ENCODE peak calls at places on chromosomes 3 and 15, in nine cellular contexts. One of them, this sample, is unnamed.

GRCh38 chr15:42102646-42103235 is 8.4 kb upstream of the PLA2G4D start:
- DNase-seq in GM23338: no peak
- DNase-seq in A549: no peak
- DNase-seq in HepG2: no peak
- DNase-seq in SK-N-SH: no peak
- DNase-seq in HCT116: no peak
- DNase-seq in GM12878: no peak
- DNase-seq in HL-60: no peak
- DNase-seq in K562: no peak
- DNase-seq in this sample: no peak

GRCh38 chr3:106589306-106589942 is 720.6 kb upstream of the CBLB start:
- DNase-seq in GM23338: no peak
- DNase-seq in A549: no peak
- DNase-seq in HepG2: no peak
- DNase-seq in SK-N-SH: no peak
- DNase-seq in HCT116: no peak
- DNase-seq in GM12878: no peak
- DNase-seq in HL-60: no peak
- DNase-seq in K562: no peak
- DNase-seq in this sample: no peak

GRCh38 chr3:177615015-177615414 is 417.7 kb upstream of the TBL1XR1 start:
- DNase-seq in GM23338: no peak
- DNase-seq in A549: peak; percentile 81
- DNase-seq in HepG2: peak; percentile 82
- DNase-seq in SK-N-SH: no peak
- DNase-seq in HCT116: no peak
- DNase-seq in GM12878: no peak
- DNase-seq in HL-60: peak; percentile 27
- DNase-seq in K562: peak; percentile 76
- DNase-seq in this sample: no peak

GRCh38 chr3:83968386-83968785 is 990.4 kb upstream of the CADM2 start:
- DNase-seq in GM23338: no peak
- DNase-seq in A549: peak; percentile 23
- DNase-seq in HepG2: no peak
- DNase-seq in SK-N-SH: no peak
- DNase-seq in HCT116: no peak
- DNase-seq in GM12878: no peak
- DNase-seq in HL-60: no peak
- DNase-seq in K562: no peak
- DNase-seq in this sample: no peak

GRCh38 chr3:135992072-135992471 is 26.5 kb downstream of the PPP2R3A start:
- DNase-seq in GM23338: no peak
- DNase-seq in A549: no peak
- DNase-seq in HepG2: no peak
- DNase-seq in SK-N-SH: no peak
- DNase-seq in HCT116: peak; percentile 40
- DNase-seq in GM12878: no peak
- DNase-seq in HL-60: no peak
- DNase-seq in K562: no peak
- DNase-seq in this sample: peak; percentile 50

GRCh38 chr3:18740631-18741583 is 315.8 kb upstream of the SATB1 start:
- DNase-seq in GM23338: no peak
- DNase-seq in A549: no peak
- DNase-seq in HepG2: no peak
- DNase-seq in SK-N-SH: no peak
- DNase-seq in HCT116: no peak
- DNase-seq in GM12878: peak; percentile 61
- DNase-seq in HL-60: peak; percentile 41
- DNase-seq in K562: no peak
- DNase-seq in this sample: no peak

GRCh38 chr3:24100694-24101402 is 155.8 kb downstream of the NR1D2 start:
- DNase-seq in GM23338: no peak
- DNase-seq in A549: peak; percentile 47
- DNase-seq in HepG2: peak; percentile 50
- DNase-seq in SK-N-SH: no peak
- DNase-seq in HCT116: no peak
- DNase-seq in GM12878: no peak
- DNase-seq in HL-60: no peak
- DNase-seq in K562: no peak
- DNase-seq in this sample: no peak

GRCh38 chr3:170714151-170714550 is 128.3 kb upstream of the SLC7A14 start:
- DNase-seq in GM23338: no peak
- DNase-seq in A549: no peak
- DNase-seq in HepG2: no peak
- DNase-seq in SK-N-SH: no peak
- DNase-seq in HCT116: no peak
- DNase-seq in GM12878: no peak
- DNase-seq in HL-60: no peak
- DNase-seq in K562: no peak
- DNase-seq in this sample: no peak

GRCh38 chr15:32952901-32953889 is 235.4 kb downstream of the GREM1 start:
- DNase-seq in GM23338: peak; percentile 53
- DNase-seq in A549: no peak
- DNase-seq in HepG2: no peak
- DNase-seq in SK-N-SH: no peak
- DNase-seq in HCT116: no peak
- DNase-seq in GM12878: no peak
- DNase-seq in HL-60: no peak
- DNase-seq in K562: no peak
- DNase-seq in this sample: no peak

GRCh38 chr3:196280689-196281463 is 6.7 kb downstream of the PCYT1A start:
- DNase-seq in GM23338: no peak
- DNase-seq in A549: no peak
- DNase-seq in HepG2: no peak
- DNase-seq in SK-N-SH: no peak
- DNase-seq in HCT116: no peak
- DNase-seq in GM12878: no peak
- DNase-seq in HL-60: no peak
- DNase-seq in K562: no peak
- DNase-seq in this sample: no peak

GRCh38 chr15:65877752-65878151 is 8.5 kb downstream of the RAB11A start:
- DNase-seq in GM23338: no peak
- DNase-seq in A549: no peak
- DNase-seq in HepG2: no peak
- DNase-seq in SK-N-SH: no peak
- DNase-seq in HCT116: no peak
- DNase-seq in GM12878: no peak
- DNase-seq in HL-60: no peak
- DNase-seq in K562: no peak
- DNase-seq in this sample: no peak

GRCh38 chr3:40237892-40238571 is 71.5 kb upstream of the EIF1B start:
- DNase-seq in GM23338: peak; percentile 73
- DNase-seq in A549: peak; percentile 5
- DNase-seq in HepG2: no peak
- DNase-seq in SK-N-SH: peak; percentile 32
- DNase-seq in HCT116: no peak
- DNase-seq in GM12878: no peak
- DNase-seq in HL-60: no peak
- DNase-seq in K562: no peak
- DNase-seq in this sample: no peak

DNA sequence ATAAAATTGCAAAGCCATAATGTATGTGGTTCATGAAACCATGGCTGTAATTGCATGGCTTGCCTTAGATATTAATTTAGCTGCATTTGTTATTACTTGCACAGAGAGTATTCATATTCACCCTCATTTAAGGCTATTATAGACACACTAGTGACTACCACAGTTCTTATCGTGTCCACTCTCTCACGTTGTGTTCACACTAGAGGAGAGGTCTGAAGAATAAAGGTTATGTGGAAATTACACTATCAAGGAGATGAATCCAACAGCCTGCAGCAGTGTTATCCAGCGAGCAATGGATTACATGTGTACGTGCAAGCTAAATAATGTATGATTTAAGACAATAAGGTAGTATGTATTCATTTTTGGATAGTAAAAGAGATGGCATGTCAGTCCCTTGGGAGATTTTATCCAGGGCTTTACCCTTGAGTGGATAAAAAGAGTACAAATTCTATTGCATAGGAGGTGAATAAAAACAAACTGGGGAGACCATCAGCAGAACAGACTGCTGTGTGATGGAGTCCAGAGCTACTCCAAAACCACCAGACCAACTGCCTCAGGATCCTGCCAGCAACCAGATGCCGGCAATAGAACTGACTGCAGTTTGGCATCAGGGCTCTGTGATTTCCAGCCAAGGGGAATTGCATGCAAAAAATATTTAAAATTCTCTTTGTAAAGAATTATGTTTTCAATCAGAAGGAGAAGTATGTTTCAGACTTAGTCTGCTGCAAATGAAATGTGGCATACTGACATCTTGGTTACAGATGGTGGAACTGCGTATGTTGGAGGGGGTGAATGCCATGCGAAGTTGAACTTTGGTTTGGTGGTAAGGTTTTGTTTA is 146.6 kb downstream of the RBMS3 start:
- DNase-seq in GM23338: no peak
- DNase-seq in A549: no peak
- DNase-seq in HepG2: no peak
- DNase-seq in SK-N-SH: peak; percentile 53
- DNase-seq in HCT116: no peak
- DNase-seq in GM12878: no peak
- DNase-seq in HL-60: no peak
- DNase-seq in K562: no peak
- DNase-seq in this sample: no peak
- TF ChIP-seq REST in GM23338: no peak
- TF ChIP-seq REST in A549: no peak
- TF ChIP-seq REST in HepG2: no peak
- TF ChIP-seq REST in SK-N-SH: no peak
- TF ChIP-seq REST in HCT116: no peak
- TF ChIP-seq REST in GM12878: no peak
- TF ChIP-seq REST in HL-60: no peak
- TF ChIP-seq REST in K562: no peak
- TF ChIP-seq REST in this sample: no peak

GRCh38 chr15:38128389-38128788 is 124.2 kb upstream of the SPRED1 start:
- DNase-seq in GM23338: no peak
- DNase-seq in A549: no peak
- DNase-seq in HepG2: no peak
- DNase-seq in SK-N-SH: no peak
- DNase-seq in HCT116: no peak
- DNase-seq in GM12878: no peak
- DNase-seq in HL-60: no peak
- DNase-seq in K562: no peak
- DNase-seq in this sample: no peak

GRCh38 chr15:38134252-38134651 is 118.4 kb upstream of the SPRED1 start:
- DNase-seq in GM23338: no peak
- DNase-seq in A549: no peak
- DNase-seq in HepG2: no peak
- DNase-seq in SK-N-SH: no peak
- DNase-seq in HCT116: no peak
- DNase-seq in GM12878: no peak
- DNase-seq in HL-60: no peak
- DNase-seq in K562: no peak
- DNase-seq in this sample: no peak

GRCh38 chr15:38129531-38130199 is 123.0 kb upstream of the SPRED1 start:
- DNase-seq in GM23338: no peak
- DNase-seq in A549: no peak
- DNase-seq in HepG2: no peak
- DNase-seq in SK-N-SH: peak; percentile 9
- DNase-seq in HCT116: no peak
- DNase-seq in GM12878: peak; percentile 39
- DNase-seq in HL-60: peak; percentile 58
- DNase-seq in K562: peak; percentile 7
- DNase-seq in this sample: no peak

GRCh38 chr15:38130200-38130567 is 122.5 kb upstream of the SPRED1 start:
- DNase-seq in GM23338: no peak
- DNase-seq in A549: no peak
- DNase-seq in HepG2: no peak
- DNase-seq in SK-N-SH: no peak
- DNase-seq in HCT116: no peak
- DNase-seq in GM12878: peak; percentile 30
- DNase-seq in HL-60: no peak
- DNase-seq in K562: no peak
- DNase-seq in this sample: no peak

GRCh38 chr15:38130739-38131498 is 121.7 kb upstream of the SPRED1 start:
- DNase-seq in GM23338: peak; percentile 28
- DNase-seq in A549: no peak
- DNase-seq in HepG2: no peak
- DNase-seq in SK-N-SH: peak; percentile 17
- DNase-seq in HCT116: no peak
- DNase-seq in GM12878: peak; percentile 51
- DNase-seq in HL-60: peak; percentile 95
- DNase-seq in K562: no peak
- DNase-seq in this sample: no peak
- H3K4me3 ChIP-seq in GM23338: no peak overlapping the region
- H3K4me3 ChIP-seq in A549: no peak overlapping the region
- H3K4me3 ChIP-seq in HepG2: no peak overlapping the region
- H3K4me3 ChIP-seq in SK-N-SH: no peak overlapping the region
- H3K4me3 ChIP-seq in HCT116: no peak overlapping the region
- H3K4me3 ChIP-seq in GM12878: peak overlapping the region; percentile 27
- H3K4me3 ChIP-seq in HL-60: no peak overlapping the region
- H3K4me3 ChIP-seq in K562: no peak overlapping the region
- H3K4me3 ChIP-seq in this sample: no peak overlapping the region

GRCh38 chr15:36358094-36358961 is 221.1 kb upstream of the CDIN1 start:
- DNase-seq in GM23338: no peak
- DNase-seq in A549: no peak
- DNase-seq in HepG2: no peak
- DNase-seq in SK-N-SH: no peak
- DNase-seq in HCT116: no peak
- DNase-seq in GM12878: no peak
- DNase-seq in HL-60: no peak
- DNase-seq in K562: no peak
- DNase-seq in this sample: no peak
- TF ChIP-seq REST in GM23338: no peak
- TF ChIP-seq REST in A549: no peak
- TF ChIP-seq REST in HepG2: no peak
- TF ChIP-seq REST in SK-N-SH: no peak
- TF ChIP-seq REST in HCT116: no peak
- TF ChIP-seq REST in GM12878: no peak
- TF ChIP-seq REST in HL-60: no peak
- TF ChIP-seq REST in K562: no peak
- TF ChIP-seq REST in this sample: no peak

GRCh38 chr3:125515421-125515820 is 4.6 kb downstream of the SNX4 start:
- DNase-seq in GM23338: no peak
- DNase-seq in A549: no peak
- DNase-seq in HepG2: no peak
- DNase-seq in SK-N-SH: no peak
- DNase-seq in HCT116: no peak
- DNase-seq in GM12878: no peak
- DNase-seq in HL-60: no peak
- DNase-seq in K562: no peak
- DNase-seq in this sample: no peak

GRCh38 chr3:125512135-125512920 is 7.7 kb downstream of the SNX4 start:
- DNase-seq in GM23338: no peak
- DNase-seq in A549: peak; percentile 4
- DNase-seq in HepG2: no peak
- DNase-seq in SK-N-SH: peak; percentile 40
- DNase-seq in HCT116: peak; percentile 3
- DNase-seq in GM12878: peak; percentile 26
- DNase-seq in HL-60: no peak
- DNase-seq in K562: no peak
- DNase-seq in this sample: no peak

GRCh38 chr3:125513490-125514115 is 6.4 kb downstream of the SNX4 start:
- DNase-seq in GM23338: no peak
- DNase-seq in A549: no peak
- DNase-seq in HepG2: no peak
- DNase-seq in SK-N-SH: no peak
- DNase-seq in HCT116: no peak
- DNase-seq in GM12878: no peak
- DNase-seq in HL-60: no peak
- DNase-seq in K562: no peak
- DNase-seq in this sample: no peak

GRCh38 chr3:125507128-125507527 is 12.9 kb downstream of the SNX4 start:
- DNase-seq in GM23338: no peak
- DNase-seq in A549: no peak
- DNase-seq in HepG2: no peak
- DNase-seq in SK-N-SH: no peak
- DNase-seq in HCT116: no peak
- DNase-seq in GM12878: no peak
- DNase-seq in HL-60: no peak
- DNase-seq in K562: no peak
- DNase-seq in this sample: no peak

GRCh38 chr3:125511420-125512094 is 8.4 kb downstream of the SNX4 start:
- DNase-seq in GM23338: no peak
- DNase-seq in A549: no peak
- DNase-seq in HepG2: no peak
- DNase-seq in SK-N-SH: peak; percentile 7
- DNase-seq in HCT116: no peak
- DNase-seq in GM12878: no peak
- DNase-seq in HL-60: no peak
- DNase-seq in K562: no peak
- DNase-seq in this sample: no peak
- H3K4me3 ChIP-seq in GM23338: no peak overlapping the region
- H3K4me3 ChIP-seq in A549: no peak overlapping the region
- H3K4me3 ChIP-seq in HepG2: no peak overlapping the region
- H3K4me3 ChIP-seq in SK-N-SH: no peak overlapping the region
- H3K4me3 ChIP-seq in HCT116: no peak overlapping the region
- H3K4me3 ChIP-seq in GM12878: peak overlapping the region; percentile 38
- H3K4me3 ChIP-seq in HL-60: no peak overlapping the region
- H3K4me3 ChIP-seq in K562: no peak overlapping the region
- H3K4me3 ChIP-seq in this sample: no peak overlapping the region